ENCODE peak calls at places on chromosome 19, in ten cellular contexts. L is SW480; B is psoas muscle; C is spleen; X is iris pigment epithelial cell; U is activated T-cell treated with anti-CD3 and anti-CD28 coated beads, Interleukin-2, amount 50 U/mL, for 72 hours; G is PC-3; O is kidney glomerular epithelial cell; V is HS-5; P is Peyer's patch. R is an unnamed sample.

GRCh38 chr19:40464059-40465024 is 1.2 kb downstream of the BLVRB start:
- DNase-seq in L (peak; percentile 90), B (peak; percentile 84), C (peak; percentile 86), X (peak; percentile 89), U (peak; percentile 66), G (peak; percentile 94), O (peak; percentile 89), V (peak; percentile 79), P (peak; percentile 90), R (no peak)

GRCh38 chr19:3433313-3433712 is 47.0 kb downstream of the SMIM24 start:
- DNase-seq in L (no peak), B (no peak), C (peak; percentile 86), X (no peak), U (no peak), G (no peak), O (no peak), V (no peak), P (no peak), R (peak; percentile 45)

GRCh38 chr19:13817018-13817614 is 21.9 kb downstream of the ZSWIM4 start:
- DNase-seq in L (peak; percentile 35), B (no peak), C (peak; percentile 73), X (no peak), U (peak; percentile 28), G (no peak), O (no peak), V (no peak), P (peak; percentile 82), R (peak; percentile 86)

GRCh38 chr19:46587861-46588260 is 13.3 kb upstream of the CALM3 start:
- DNase-seq in L (no peak), B (no peak), C (no peak), X (no peak), U (no peak), G (no peak), O (no peak), V (no peak), P (no peak), R (no peak)

GRCh38 chr19:2775556-2776430 is 7.3 kb downstream of the SGTA start:
- DNase-seq in L (no peak), B (peak; percentile 66), C (peak; percentile 88), X (peak; percentile 63), U (peak; percentile 85), G (no peak), O (peak; percentile 33), V (no peak), P (peak; percentile 65), R (no peak)

GRCh38 chr19:41265376-41266153 is 1.4 kb downstream of the HNRNPUL1 start:
- DNase-seq in L (no peak), B (no peak), C (no peak), X (peak; percentile 51), U (peak; percentile 12), G (peak; percentile 12), O (peak; percentile 13), V (no peak), P (peak; percentile 57), R (no peak)

GRCh38 chr19:3358392-3358918 is 7.9 kb upstream of the NFIC start:
- DNase-seq in L (no peak), B (no peak), C (peak; percentile 78), X (no peak), U (no peak), G (no peak), O (no peak), V (no peak), P (no peak), R (peak; percentile 87)

GRCh38 chr19:39199025-39199424 is 2.3 kb downstream of the NCCRP1 start:
- DNase-seq in L (no peak), B (no peak), C (no peak), X (peak; percentile 31), U (no peak), G (no peak), O (peak; percentile 26), V (no peak), P (peak; percentile 48), R (no peak)

GRCh38 chr19:51094696-51095279 is 12.1 kb upstream of the KLK14 start:
- DNase-seq in L (no peak), B (no peak), C (no peak), X (no peak), U (peak; percentile 43), G (peak; percentile 37), O (no peak), V (no peak), P (no peak), R (peak; percentile 38)

GRCh38 chr19:42658148-42658547 is 63.4 kb upstream of the CEACAM8 start:
- DNase-seq in L (no peak), B (no peak), C (no peak), X (peak; percentile 9), U (peak; percentile 6), G (no peak), O (no peak), V (no peak), P (no peak), R (no peak)

GRCh38 chr19:6424190-6424938 is at the start of gene KHSRP:
- DNase-seq in L (no peak), B (peak; percentile 100), C (no peak), X (no peak), U (peak; percentile 43), G (no peak), O (no peak), V (no peak), P (no peak), R (peak; percentile 98)

GRCh38 chr19:7673995-7674667 is 2.8 kb upstream of the MCEMP1 start:
- DNase-seq in L (peak; percentile 63), B (peak; percentile 63), C (peak; percentile 91), X (peak; percentile 68), U (no peak), G (peak; percentile 87), O (no peak), V (no peak), P (peak; percentile 73), R (peak; percentile 68)

GRCh38 chr19:19021115-19021514 is 12.2 kb downstream of the SUGP2 start:
- DNase-seq in L (no peak), B (no peak), C (no peak), X (peak; percentile 82), U (no peak), G (no peak), O (peak; percentile 43), V (no peak), P (no peak), R (no peak)

GRCh38 chr19:11418518-11419506 is at the start of gene RGL3:
- DNase-seq in L (peak; percentile 48), B (peak; percentile 63), C (peak; percentile 82), X (no peak), U (no peak), G (peak; percentile 33), O (no peak), V (no peak), P (no peak), R (peak; percentile 91)

GRCh38 chr19:19371056-19371455 is 34.4 kb upstream of the GATAD2A start:
- DNase-seq in L (peak; percentile 90), B (no peak), C (no peak), X (no peak), U (no peak), G (peak; percentile 82), O (no peak), V (no peak), P (no peak), R (no peak)

GRCh38 chr19:31160346-31160926 is 188.8 kb downstream of the TSHZ3 start:
- DNase-seq in L (no peak), B (no peak), C (no peak), X (peak; percentile 32), U (no peak), G (no peak), O (no peak), V (no peak), P (no peak), R (no peak)

GRCh38 chr19:18719541-18719940 is 36.1 kb downstream of the CRTC1 start:
- DNase-seq in L (no peak), B (no peak), C (no peak), X (no peak), U (no peak), G (no peak), O (no peak), V (no peak), P (no peak), R (peak; percentile 75)

GRCh38 chr19:3958836-3959765 is 11.8 kb downstream of the DAPK3 start:
- DNase-seq in L (no peak), B (no peak), C (no peak), X (no peak), U (no peak), G (no peak), O (no peak), V (no peak), P (no peak), R (peak; percentile 83)

GRCh38 chr19:51807111-51807701 is 12.2 kb downstream of the FPR3 start:
- DNase-seq in L (peak; percentile 13), B (no peak), C (no peak), X (peak; percentile 48), U (no peak), G (peak; percentile 89), O (no peak), V (no peak), P (no peak), R (peak; percentile 48)

GRCh38 chr19:18093439-18094161 is 4.0 kb upstream of the MAST3 start:
- DNase-seq in L (peak; percentile 52), B (no peak), C (no peak), X (peak; percentile 37), U (no peak), G (peak; percentile 41), O (no peak), V (no peak), P (no peak), R (no peak)

GRCh38 chr19:54426291-54426918 is 11.1 kb downstream of the TTYH1 start:
- DNase-seq in L (peak; percentile 30), B (no peak), C (no peak), X (no peak), U (no peak), G (peak; percentile 54), O (no peak), V (no peak), P (no peak), R (no peak)

GRCh38 chr19:48926909-48927308 is 6.6 kb upstream of the DHDH start:
- DNase-seq in L (no peak), B (peak; percentile 51), C (no peak), X (peak; percentile 96), U (peak; percentile 9), G (peak; percentile 95), O (peak; percentile 58), V (peak; percentile 87), P (no peak), R (peak; percentile 90)

GRCh38 chr19:13122275-13122878 is 4.3 kb downstream of the NACC1 start:
- DNase-seq in L (no peak), B (no peak), C (no peak), X (peak; percentile 41), U (no peak), G (no peak), O (no peak), V (no peak), P (no peak), R (no peak)

R was measured in upper lobe of left lung.